ENCODE peak calls at places on chromosomes 4 and X, in five cellular contexts. U, W, N, O and Z are unnamed samples.

GRCh38 chrX:119686087-119686639 is 6.8 kb downstream of the SEPTIN6 start:
- DNase-seq in U (no peak), O (peak; percentile 65), W (no peak), N (no peak), Z (peak; percentile 36)

GRCh38 chrX:65697173-65697572 is 29.7 kb downstream of the MSN start:
- DNase-seq in W (no peak), U (no peak), N (no peak), O (peak; percentile 66), Z (no peak)

GRCh38 chr4:27515140-27515539 is 654.5 kb downstream of the STIM2 start:
- DNase-seq in O (no peak), N (no peak), U (no peak), W (no peak), Z (no peak)

GRCh38 chr4:101199507-101200285 is 147.6 kb downstream of the PPP3CA start:
- DNase-seq in N (no peak), U (no peak), W (peak; percentile 21), O (peak; percentile 63), Z (no peak)

GRCh38 chr4:79917246-79917645 is 155.8 kb downstream of the ANTXR2 start:
- DNase-seq in N (no peak), W (no peak), U (peak; percentile 50), O (peak; percentile 62), Z (peak; percentile 11)

GRCh38 chr4:184811484-184812180 is 14.1 kb downstream of the ACSL1 start:
- DNase-seq in O (no peak), U (no peak), N (peak; percentile 65), W (no peak), Z (no peak)

GRCh38 chrX:48751343-48751742 is 10.2 kb upstream of the GLOD5 start:
- DNase-seq in N (no peak), O (no peak), U (no peak), W (no peak), Z (no peak)

GRCh38 chr4:40736910-40737309 is 12.8 kb upstream of the NSUN7 start:
- DNase-seq in N (no peak), U (no peak), W (no peak), O (peak; percentile 54), Z (peak; percentile 16)

GRCh38 chr4:181176306-181176705 is 1066.9 kb upstream of the TENM3 start:
- DNase-seq in O (no peak), W (no peak), U (no peak), N (no peak), Z (no peak)

GRCh38 chr4:12852338-12853307 is 631.5 kb downstream of the RAB28 start:
- DNase-seq in O (peak; percentile 78), U (no peak), N (no peak), W (peak; percentile 14), Z (peak; percentile 15)

GRCh38 chr4:76639292-76639691 is 204.3 kb downstream of the SHROOM3 start:
- DNase-seq in U (no peak), W (no peak), N (no peak), O (no peak), Z (no peak)

GRCh38 chr4:158043971-158044618 is 128.7 kb downstream of the GASK1B start:
- DNase-seq in O (no peak), W (no peak), N (no peak), U (no peak), Z (no peak)

GRCh38 chrX:10172867-10173266 is 16.1 kb downstream of the CLCN4 start:
- DNase-seq in N (no peak), O (no peak), U (no peak), W (no peak), Z (no peak)

GRCh38 chr4:26434030-26434639 is 56.1 kb downstream of the CCKAR start:
- DNase-seq in N (no peak), U (no peak), W (no peak), O (peak; percentile 75), Z (no peak)

GRCh38 chr4:38925492-38926418 is 58.1 kb downstream of the FAM114A1 start:
- DNase-seq in N (no peak), U (no peak), W (no peak), O (no peak), Z (no peak)

GRCh38 chrX:69995400-69996101 is 54.2 kb downstream of the AWAT2 start:
- DNase-seq in O (no peak), W (no peak), U (no peak), N (no peak), Z (no peak)

GRCh38 chrX:100413231-100413630 is 3.2 kb upstream of the PCDH19 start:
- DNase-seq in N (no peak), O (peak; percentile 64), W (no peak), U (no peak), Z (peak; percentile 8)

GRCh38 chr4:38949416-38950051 is 81.9 kb downstream of the FAM114A1 start:
- DNase-seq in U (no peak), O (peak; percentile 26), N (no peak), W (no peak), Z (no peak)

GRCh38 chr4:89486042-89486441 is 178.4 kb upstream of the GPRIN3 start:
- DNase-seq in O (peak; percentile 70), N (no peak), U (no peak), W (no peak), Z (no peak)

GRCh38 chr4:16752150-16752549 is 146.3 kb downstream of the LDB2 start:
- DNase-seq in N (no peak), W (no peak), U (no peak), O (peak; percentile 48), Z (no peak)

GRCh38 chr4:186727977-186728519 is 4.4 kb upstream of the FAT1 start:
- DNase-seq in W (no peak), N (no peak), O (no peak), U (peak; percentile 71), Z (no peak)

GRCh38 chrX:23699636-23700194 is 32.4 kb downstream of the PRDX4 start:
- DNase-seq in U (no peak), O (peak; percentile 19), W (no peak), N (no peak), Z (no peak)

GRCh38 chr4:168651374-168651773 is 154.5 kb downstream of the PALLD start:
- DNase-seq in N (no peak), W (no peak), U (no peak), O (no peak), Z (no peak)

GRCh38 chrX:47976254-47977151 is 27.3 kb downstream of the ZNF182 start:
- DNase-seq in U (no peak), W (no peak), N (no peak), O (no peak), Z (no peak)

GRCh38 chr4:147760695-147761094 is 28.8 kb downstream of the ARHGAP10 start:
- DNase-seq in N (peak; percentile 39), U (no peak), O (no peak), W (no peak), Z (no peak)

GRCh38 chr4:151437505-151437904 is 28.5 kb downstream of the FHIP1A start:
- DNase-seq in O (no peak), N (no peak), U (no peak), W (no peak), Z (no peak)

GRCh38 chrX:150692837-150693781 is at the start of gene MTMR1:
- DNase-seq in N (peak; percentile 35), U (no peak), O (no peak), W (no peak), Z (no peak)

GRCh38 chrX:112687189-112687691 is 7.5 kb upstream of the LHFPL1 start:
- DNase-seq in W (no peak), O (peak; percentile 62), N (no peak), U (no peak), Z (peak; percentile 94)

GRCh38 chrX:45006002-45006800 is 133.2 kb downstream of the KDM6A start:
- DNase-seq in N (no peak), W (no peak), U (peak; percentile 37), O (peak; percentile 3), Z (no peak)

GRCh38 chr4:97185233-97185632 is 958.0 kb downstream of the STPG2 start:
- DNase-seq in O (no peak), U (no peak), N (no peak), W (no peak), Z (no peak)

GRCh38 chr4:51943221-51943620 is 76.9 kb downstream of the LRRC66 start:
- DNase-seq in U (no peak), N (no peak), W (no peak), O (peak; percentile 64), Z (no peak)

DNA sequence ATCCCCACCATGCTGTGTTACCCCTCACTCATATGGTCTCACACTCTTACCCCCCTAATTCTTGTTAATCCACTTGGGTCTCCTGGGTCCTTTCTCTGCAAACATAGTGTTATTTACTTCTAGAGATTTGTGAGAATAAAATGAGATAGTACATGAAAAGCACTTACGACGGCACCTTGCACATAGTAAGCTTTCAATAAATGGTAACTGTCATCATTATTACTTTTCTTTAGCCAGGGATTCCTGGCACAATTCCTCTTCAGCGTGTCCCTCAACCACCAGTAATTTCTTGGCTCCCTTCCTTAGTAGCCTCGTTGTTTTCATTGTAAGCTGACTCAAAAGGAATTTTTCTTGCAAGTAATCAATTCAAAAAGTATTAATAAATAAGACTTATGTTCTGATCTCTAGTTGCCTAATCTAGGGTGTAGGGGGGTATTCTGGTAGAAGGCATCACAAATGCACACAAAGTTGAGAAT is 30.1 kb upstream of the RBMX start:
- DNase-seq in U (no peak), O (peak; percentile 40), W (no peak), N (no peak), Z (no peak)
- H3K4me3 ChIP-seq in U (peak overlapping the region; percentile 55), O (peak overlapping the region; percentile 54), W (no peak overlapping the region), N (peak overlapping the region; percentile 72), Z (peak overlapping the region; percentile 67)

DNA sequence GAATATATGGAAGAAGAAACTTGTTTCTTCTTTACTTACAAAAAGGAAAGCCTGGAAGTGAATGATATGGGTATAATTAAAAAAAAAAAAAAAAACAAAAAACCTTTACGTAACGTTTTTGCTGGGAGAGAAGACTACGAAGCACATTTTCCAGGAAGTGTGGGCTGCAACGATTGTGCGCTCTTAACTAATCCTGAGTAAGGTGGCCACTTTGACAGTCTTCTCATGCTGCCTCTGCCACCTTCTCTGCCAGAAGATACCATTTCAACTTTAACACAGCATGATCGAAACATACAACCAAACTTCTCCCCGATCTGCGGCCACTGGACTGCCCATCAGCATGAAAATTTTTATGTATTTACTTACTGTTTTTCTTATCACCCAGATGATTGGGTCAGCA is at the start of gene CD40LG:
- DNase-seq in N (no peak), U (no peak), W (no peak), O (no peak), Z (no peak)
- H3K4me3 ChIP-seq in N (no peak within 1 kb of the TSS), U (no peak within 1 kb of the TSS), W (no peak within 1 kb of the TSS), O (no peak within 1 kb of the TSS), Z (no peak within 1 kb of the TSS)

GRCh38 chr4:122733805-122734155 is 1.3 kb downstream of the BBS12 start:
- DNase-seq in O (no peak), U (no peak), N (no peak), W (no peak), Z (no peak)
- H3K4me3 ChIP-seq in O (peak overlapping the region; percentile 84), U (no peak overlapping the region), N (peak overlapping the region; percentile 59), W (peak overlapping the region; percentile 74), Z (peak overlapping the region; percentile 85)

DNA sequence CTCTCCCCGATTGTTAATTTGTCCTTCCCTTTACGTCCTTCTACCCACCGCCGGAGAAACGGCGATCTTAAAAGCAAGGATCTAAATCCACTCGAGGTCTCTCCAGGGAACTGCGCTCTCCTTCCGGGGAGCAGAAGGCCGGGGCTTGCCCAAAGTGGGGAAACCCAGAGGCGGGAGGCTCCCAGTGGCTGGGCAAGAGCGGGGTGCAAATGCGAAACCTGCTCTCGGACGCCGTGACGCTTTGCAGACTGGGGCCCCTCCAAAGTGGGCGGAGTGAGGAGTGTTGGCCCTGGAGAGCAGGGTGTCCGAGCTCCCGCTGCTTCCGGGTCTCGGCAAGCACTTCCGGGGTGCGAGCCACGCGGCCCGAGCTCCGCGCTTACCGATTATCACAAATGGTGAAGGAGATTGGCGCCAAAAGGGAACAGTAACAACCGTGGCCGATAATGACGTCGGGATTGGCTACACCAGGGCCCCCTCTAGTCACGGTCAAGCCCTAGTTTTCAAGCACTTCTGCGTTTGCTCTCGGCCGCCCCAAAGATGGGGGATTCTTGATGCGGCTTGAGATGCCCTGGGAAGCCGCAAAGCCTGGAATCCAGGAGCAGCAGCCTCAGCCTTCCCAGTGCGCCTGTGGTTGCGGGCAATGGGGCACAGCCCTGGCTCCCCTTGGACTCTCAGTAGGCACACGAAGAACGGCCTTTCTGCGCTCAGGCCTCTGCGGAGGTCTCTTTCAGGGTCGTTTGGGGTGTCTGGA is 29.0 kb downstream of the HAND2 start:
- DNase-seq in N (peak; percentile 53), U (no peak), O (no peak), W (no peak), Z (no peak)
- H3K4me3 ChIP-seq in N (peak overlapping the region; percentile 33), U (no peak overlapping the region), O (no peak overlapping the region), W (no peak overlapping the region), Z (no peak overlapping the region)